ENCODE peak calls at places on chromosomes 12 and 14, in nine cellular contexts. U is HCT116; G is CD4-positive, alpha-beta T cell; Z is heart right ventricle; X is tibial nerve; F is MG63; N is stomach; C is endothelial cell of umbilical vein; S is AG04450. Y is an unnamed sample. For H3K9me3, the result is how much of the 10 kb centered on the place peaks cover.

GRCh38 chr12:67025543-67026114 is 243.5 kb upstream of the CAND1 start:
- DNase-seq in U (no peak), G (peak), Z (no peak), X (no peak), F (peak), N (peak), C (peak), S (no peak), Y (peak)

GRCh38 chr12:107591095-107591375 is 94.6 kb upstream of the PWP1 start:
- DNase-seq in U (no peak), G (no peak), Z (no peak), X (no peak), F (no peak), N (no peak), C (no peak), S (no peak), Y (no peak)

GRCh38 chr14:61965030-61965745 is 203.0 kb downstream of the SNAPC1 start:
- DNase-seq in U (no peak), G (no peak), Z (no peak), X (no peak), F (no peak), N (no peak), C (no peak), S (peak), Y (no peak)

GRCh38 chr12:96236221-96236822 is 42.1 kb downstream of the ELK3 start:
- DNase-seq in U (no peak), G (no peak), Z (peak), X (no peak), F (peak), N (no peak), C (no peak), S (no peak), Y (no peak)

GRCh38 chr12:63930971-63931370 is 86.5 kb downstream of the SRGAP1 start:
- DNase-seq in U (no peak), G (no peak), Z (no peak), X (no peak), F (no peak), N (no peak), C (no peak), S (no peak), Y (no peak)

GRCh38 chr12:98127336-98127679 is 388.1 kb upstream of the TMPO start:
- DNase-seq in U (no peak), G (no peak), Z (no peak), X (no peak), F (no peak), N (no peak), C (peak), S (no peak), Y (no peak)

GRCh38 chr12:103114296-103115055 is 157.0 kb downstream of the ASCL1 start:
- DNase-seq in U (no peak), G (no peak), Z (no peak), X (no peak), F (no peak), N (no peak), C (no peak), S (no peak), Y (no peak)

GRCh38 chr12:30796508-30796780 is 41.7 kb upstream of the CAPRIN2 start:
- DNase-seq in U (no peak), G (no peak), Z (peak), X (no peak), F (peak), N (no peak), C (no peak), S (no peak), Y (no peak)

GRCh38 chr14:24233538-24233866 is 773 bp downstream of the GMPR2 start:
- DNase-seq in U (no peak), G (no peak), Z (no peak), X (no peak), F (no peak), N (no peak), C (no peak), S (no peak), Y (no peak)

GRCh38 chr14:32711103-32711680 is 227.5 kb upstream of the NPAS3 start:
- DNase-seq in U (peak), G (no peak), Z (no peak), X (no peak), F (no peak), N (no peak), C (peak), S (no peak), Y (no peak)

GRCh38 chr14:101194356-101195308 is 291.1 kb upstream of the RTL1 start:
- DNase-seq in U (no peak), G (no peak), Z (no peak), X (no peak), F (no peak), N (peak), C (no peak), S (no peak), Y (no peak)

GRCh38 chr12:56122637-56123036 is 4.6 kb downstream of the ZC3H10 start:
- DNase-seq in U (no peak), G (no peak), Z (no peak), X (no peak), F (no peak), N (no peak), C (no peak), S (no peak), Y (no peak)

GRCh38 chr14:75373133-75373532 is 54.7 kb upstream of the JDP2 start:
- DNase-seq in U (no peak), G (no peak), Z (no peak), X (no peak), F (no peak), N (no peak), C (no peak), S (no peak), Y (no peak)

GRCh38 chr14:19878029-19878642 is 3.2 kb downstream of the OR4K2 start:
- DNase-seq in U (peak), G (no peak), Z (no peak), X (no peak), F (no peak), N (no peak), C (no peak), S (no peak), Y (no peak)
- H3K9me3 ChIP-seq in U (under half), G (under half), Z (under half), X (under half), F (under half), N (under half), C (under half), S (under half), Y (under half)

DNA sequence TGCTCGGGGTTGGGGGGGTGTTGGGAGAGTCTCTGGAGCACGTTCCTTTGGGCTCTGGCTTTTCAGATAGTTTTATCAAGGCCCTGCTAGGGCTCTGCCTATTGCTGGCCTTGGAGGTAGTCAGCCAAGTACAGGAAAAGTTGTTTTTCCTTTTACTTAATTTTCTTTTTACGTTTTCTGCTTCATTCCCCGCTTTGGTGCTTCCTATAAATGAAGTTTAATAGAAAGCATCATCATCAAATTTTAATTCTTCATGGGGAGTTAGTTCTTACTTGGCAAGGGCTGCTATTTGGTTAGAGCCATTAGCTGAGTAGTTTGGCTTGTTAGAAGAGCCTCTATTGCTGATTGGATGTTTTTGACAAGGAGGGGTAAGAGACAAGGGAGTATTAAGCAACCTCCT is 15.1 kb upstream of the ADAM21 start:
- DNase-seq in U (no peak), G (no peak), Z (no peak), X (no peak), F (no peak), N (no peak), C (no peak), S (no peak), Y (no peak)
- H3K9me3 ChIP-seq in U (under half), G (under half), Z (under half), X (under half), F (under half), N (half or more), C (under half), S (under half), Y (under half)

GRCh38 chr12:76457010-76457409 is 102.6 kb downstream of the OSBPL8 start:
- DNase-seq in U (no peak), G (no peak), Z (no peak), X (no peak), F (no peak), N (no peak), C (no peak), S (no peak), Y (no peak)

GRCh38 chr12:76455582-76456345 is 103.8 kb downstream of the OSBPL8 start:
- DNase-seq in U (peak), G (no peak), Z (no peak), X (no peak), F (peak), N (no peak), C (peak), S (peak), Y (no peak)

GRCh38 chr12:76460807-76461206 is 98.8 kb downstream of the OSBPL8 start:
- DNase-seq in U (no peak), G (no peak), Z (no peak), X (no peak), F (no peak), N (no peak), C (no peak), S (no peak), Y (no peak)

GRCh38 chr12:76462668-76463224 is 96.8 kb downstream of the OSBPL8 start:
- DNase-seq in U (no peak), G (no peak), Z (no peak), X (no peak), F (no peak), N (no peak), C (no peak), S (no peak), Y (no peak)

DNA sequence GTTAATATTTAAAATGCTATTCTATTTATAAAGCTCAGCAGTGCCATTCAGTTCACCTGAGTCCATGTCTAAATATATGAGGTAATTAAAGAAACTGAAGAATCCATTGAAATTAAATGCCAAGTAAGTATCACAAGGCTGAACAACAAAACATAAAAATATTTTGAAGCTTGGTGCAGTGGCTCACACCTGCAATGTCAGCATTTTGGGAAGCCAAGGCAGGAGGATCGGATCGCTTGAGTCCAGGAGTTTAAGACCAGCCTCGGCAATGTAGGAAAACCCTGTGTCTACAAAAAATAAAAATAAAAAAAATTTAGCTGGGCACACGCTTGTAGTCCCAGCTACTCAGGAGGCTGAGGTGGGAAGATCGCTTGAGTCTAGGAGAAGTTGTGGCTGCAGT is 101.8 kb downstream of the OSBPL8 start:
- DNase-seq in U (no peak), G (no peak), Z (no peak), X (no peak), F (no peak), N (no peak), C (no peak), S (no peak), Y (no peak)
- H3K9me3 ChIP-seq in U (under half), G (under half), Z (under half), X (under half), F (under half), N (under half), C (under half), S (under half), Y (under half)

GRCh38 chr12:133073836-133074235 is 6.9 kb upstream of the ZNF140 start:
- DNase-seq in U (no peak), G (no peak), Z (no peak), X (no peak), F (no peak), N (no peak), C (no peak), S (no peak), Y (no peak)
- H3K9me3 ChIP-seq in U (under half), G (half or more), Z (half or more), X (under half), F (under half), N (half or more), C (under half), S (half or more), Y (under half)

GRCh38 chr14:70021548-70021947 is 142.3 kb downstream of the SMOC1 start:
- DNase-seq in U (no peak), G (no peak), Z (no peak), X (no peak), F (no peak), N (no peak), C (no peak), S (no peak), Y (no peak)

GRCh38 chr14:70018713-70019201 is 139.5 kb downstream of the SMOC1 start:
- DNase-seq in U (no peak), G (no peak), Z (peak), X (peak), F (peak), N (peak), C (no peak), S (no peak), Y (no peak)

GRCh38 chr14:70022771-70023445 is 143.7 kb downstream of the SMOC1 start:
- DNase-seq in U (no peak), G (no peak), Z (no peak), X (no peak), F (no peak), N (no peak), C (no peak), S (no peak), Y (no peak)

GRCh38 chr14:70018246-70018645 is 139.0 kb downstream of the SMOC1 start:
- DNase-seq in U (no peak), G (no peak), Z (no peak), X (no peak), F (no peak), N (no peak), C (no peak), S (no peak), Y (no peak)

GRCh38 chr14:70020350-70021170 is 141.3 kb downstream of the SMOC1 start:
- DNase-seq in U (no peak), G (no peak), Z (no peak), X (no peak), F (no peak), N (no peak), C (peak), S (no peak), Y (no peak)
- H3K9me3 ChIP-seq in U (under half), G (under half), Z (under half), X (under half), F (under half), N (under half), C (under half), S (under half), Y (under half)

DNA sequence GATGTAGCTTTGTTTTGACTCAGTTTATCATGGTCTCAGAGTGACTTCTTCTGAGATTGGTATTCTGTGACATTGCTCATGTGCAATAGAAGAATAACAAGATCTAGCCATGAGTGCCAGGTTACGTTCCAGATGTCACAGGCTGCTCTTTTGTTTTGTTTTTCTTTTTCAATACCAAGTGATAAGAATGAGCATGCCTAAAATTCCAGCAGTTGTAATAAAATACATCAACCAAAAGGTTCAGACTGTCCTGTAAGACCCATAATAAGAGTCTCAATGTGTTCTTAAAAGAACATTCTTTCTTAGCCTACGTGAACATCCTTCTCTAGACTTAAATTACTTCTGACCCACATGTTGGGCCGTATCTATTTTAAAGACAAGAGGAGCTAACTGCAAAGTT is 669.2 kb downstream of the DIO2 start:
- DNase-seq in U (no peak), G (no peak), Z (no peak), X (no peak), F (no peak), N (no peak), C (no peak), S (no peak), Y (no peak)
- H3K9me3 ChIP-seq in U (under half), G (under half), Z (under half), X (under half), F (under half), N (under half), C (under half), S (under half), Y (under half)

GRCh38 chr12:32734952-32735351 is 20.7 kb downstream of the YARS2 start:
- DNase-seq in U (no peak), G (no peak), Z (no peak), X (no peak), F (no peak), N (no peak), C (no peak), S (no peak), Y (no peak)

GRCh38 chr12:32739279-32739678 is 16.4 kb downstream of the YARS2 start:
- DNase-seq in U (no peak), G (no peak), Z (no peak), X (no peak), F (no peak), N (no peak), C (no peak), S (no peak), Y (no peak)

GRCh38 chr12:32742133-32742532 is 13.6 kb downstream of the YARS2 start:
- DNase-seq in U (no peak), G (no peak), Z (peak), X (no peak), F (no peak), N (no peak), C (no peak), S (no peak), Y (no peak)

GRCh38 chr12:32737715-32738114 is 18.0 kb downstream of the YARS2 start:
- DNase-seq in U (no peak), G (no peak), Z (no peak), X (no peak), F (no peak), N (no peak), C (no peak), S (no peak), Y (no peak)

DNA sequence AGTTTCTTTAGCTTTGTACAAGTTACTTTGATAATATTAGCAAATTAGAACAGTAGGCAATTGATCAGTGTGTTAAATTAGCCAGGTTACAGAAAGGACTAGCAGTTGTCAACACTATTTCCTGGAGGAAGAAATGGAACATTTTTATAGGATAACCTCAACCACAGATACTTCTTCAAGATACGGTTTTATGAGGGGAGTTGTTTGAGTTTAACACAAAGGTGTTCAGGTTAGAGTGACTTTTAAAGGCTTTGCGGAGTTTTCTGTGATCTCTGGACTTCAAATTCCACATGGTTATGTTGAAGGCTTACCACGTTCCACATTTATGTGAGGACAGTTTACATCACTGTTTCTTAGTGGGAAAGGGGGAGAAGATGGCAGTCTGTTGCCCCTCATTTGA is 19.3 kb downstream of the YARS2 start:
- DNase-seq in U (no peak), G (no peak), Z (no peak), X (no peak), F (no peak), N (no peak), C (no peak), S (no peak), Y (no peak)
- H3K9me3 ChIP-seq in U (under half), G (under half), Z (under half), X (under half), F (under half), N (under half), C (under half), S (under half), Y (under half)

GRCh38 chr12:25362646-25363045 is 111.9 kb upstream of the KRAS start:
- DNase-seq in U (no peak), G (no peak), Z (no peak), X (no peak), F (no peak), N (no peak), C (no peak), S (no peak), Y (no peak)
- H3K9me3 ChIP-seq in U (under half), G (under half), Z (under half), X (under half), F (under half), N (under half), C (under half), S (under half), Y (under half)

Y was measured in T-helper 17 cell.